ENCODE peak calls at places on chromosomes 1 and 21, in six cellular contexts. One of them, this sample, is unnamed.

GRCh38 chr1:100927276-100927675 is 31.4 kb downstream of the SLC30A7 start:
- DNase-seq in brain microvascular endothelial cell: no peak
- DNase-seq in neural progenitor cell: no peak
- DNase-seq in K562: no peak
- DNase-seq in dorsolateral prefrontal cortex: no peak
- DNase-seq in ovary: no peak
- DNase-seq in this sample: no peak

GRCh38 chr1:50968884-50969610 is 998 bp upstream of the CDKN2C start:
- DNase-seq in dorsolateral prefrontal cortex: peak
- DNase-seq in brain microvascular endothelial cell: peak
- DNase-seq in ovary: peak
- DNase-seq in neural progenitor cell: peak
- DNase-seq in K562: peak
- DNase-seq in this sample: peak

GRCh38 chr1:1337793-1338147 is 6.7 kb downstream of the TAS1R3 start:
- DNase-seq in dorsolateral prefrontal cortex: no peak
- DNase-seq in neural progenitor cell: no peak
- DNase-seq in ovary: no peak
- DNase-seq in brain microvascular endothelial cell: no peak
- DNase-seq in K562: peak
- DNase-seq in this sample: peak

GRCh38 chr21:46003575-46004007 is 22.0 kb downstream of the COL6A1 start:
- DNase-seq in ovary: peak
- DNase-seq in brain microvascular endothelial cell: no peak
- DNase-seq in K562: no peak
- DNase-seq in dorsolateral prefrontal cortex: peak
- DNase-seq in neural progenitor cell: no peak
- DNase-seq in this sample: no peak

GRCh38 chr21:33023574-33024277 is 2.0 kb upstream of the OLIG2 start:
- DNase-seq in K562: no peak
- DNase-seq in neural progenitor cell: peak
- DNase-seq in ovary: no peak
- DNase-seq in brain microvascular endothelial cell: no peak
- DNase-seq in dorsolateral prefrontal cortex: no peak
- DNase-seq in this sample: no peak

GRCh38 chr1:47885062-47885461 is 112.1 kb downstream of the TRABD2B start:
- DNase-seq in dorsolateral prefrontal cortex: no peak
- DNase-seq in K562: no peak
- DNase-seq in ovary: no peak
- DNase-seq in brain microvascular endothelial cell: no peak
- DNase-seq in neural progenitor cell: no peak
- DNase-seq in this sample: no peak

GRCh38 chr1:11929849-11930248 is 3.6 kb upstream of the KIAA2013 start:
- DNase-seq in ovary: peak
- DNase-seq in brain microvascular endothelial cell: no peak
- DNase-seq in K562: peak
- DNase-seq in dorsolateral prefrontal cortex: no peak
- DNase-seq in neural progenitor cell: no peak
- DNase-seq in this sample: no peak

GRCh38 chr1:116502915-116503314 is 67.9 kb downstream of the CD58 start:
- DNase-seq in brain microvascular endothelial cell: no peak
- DNase-seq in dorsolateral prefrontal cortex: no peak
- DNase-seq in ovary: no peak
- DNase-seq in K562: no peak
- DNase-seq in neural progenitor cell: no peak
- DNase-seq in this sample: no peak

GRCh38 chr1:1307908-1308755 is at the start of the genes ACAP3 and PUSL1:
- DNase-seq in dorsolateral prefrontal cortex: peak
- DNase-seq in brain microvascular endothelial cell: peak
- DNase-seq in ovary: peak
- DNase-seq in K562: peak
- DNase-seq in neural progenitor cell: peak
- DNase-seq in this sample: peak

GRCh38 chr1:67850151-67850551 is 16.9 kb upstream of the GNG12 start:
- DNase-seq in ovary: no peak
- DNase-seq in neural progenitor cell: peak
- DNase-seq in brain microvascular endothelial cell: peak
- DNase-seq in dorsolateral prefrontal cortex: no peak
- DNase-seq in K562: peak
- DNase-seq in this sample: peak

GRCh38 chr1:11143401-11143800 is 43.7 kb upstream of the EXOSC10 start:
- DNase-seq in dorsolateral prefrontal cortex: no peak
- DNase-seq in ovary: no peak
- DNase-seq in brain microvascular endothelial cell: no peak
- DNase-seq in neural progenitor cell: no peak
- DNase-seq in K562: no peak
- DNase-seq in this sample: no peak

GRCh38 chr1:155978973-155979429 is 654 bp upstream of the ARHGEF2 start:
- DNase-seq in neural progenitor cell: no peak
- DNase-seq in brain microvascular endothelial cell: no peak
- DNase-seq in dorsolateral prefrontal cortex: no peak
- DNase-seq in ovary: no peak
- DNase-seq in K562: peak
- DNase-seq in this sample: peak

GRCh38 chr21:41677671-41678015 is 89.2 kb downstream of the RIPK4 start:
- DNase-seq in K562: no peak
- DNase-seq in brain microvascular endothelial cell: no peak
- DNase-seq in neural progenitor cell: no peak
- DNase-seq in ovary: no peak
- DNase-seq in dorsolateral prefrontal cortex: no peak
- DNase-seq in this sample: no peak

GRCh38 chr1:151831605-151832004 is at the start of gene RORC:
- DNase-seq in neural progenitor cell: no peak
- DNase-seq in K562: no peak
- DNase-seq in ovary: no peak
- DNase-seq in brain microvascular endothelial cell: no peak
- DNase-seq in dorsolateral prefrontal cortex: no peak
- DNase-seq in this sample: no peak

GRCh38 chr21:46001821-46002681 is 20.5 kb downstream of the COL6A1 start:
- DNase-seq in brain microvascular endothelial cell: no peak
- DNase-seq in ovary: peak
- DNase-seq in neural progenitor cell: no peak
- DNase-seq in dorsolateral prefrontal cortex: peak
- DNase-seq in K562: no peak
- DNase-seq in this sample: no peak

GRCh38 chr1:75265792-75266191 is 131.6 kb downstream of the LHX8 start:
- DNase-seq in dorsolateral prefrontal cortex: no peak
- DNase-seq in neural progenitor cell: peak
- DNase-seq in K562: peak
- DNase-seq in brain microvascular endothelial cell: peak
- DNase-seq in ovary: no peak
- DNase-seq in this sample: peak

GRCh38 chr1:63892632-63893395 is 119.0 kb downstream of the ROR1 start:
- DNase-seq in brain microvascular endothelial cell: peak
- DNase-seq in ovary: no peak
- DNase-seq in dorsolateral prefrontal cortex: no peak
- DNase-seq in K562: no peak
- DNase-seq in neural progenitor cell: peak
- DNase-seq in this sample: no peak

GRCh38 chr1:198701766-198702539 is 63.1 kb downstream of the PTPRC start:
- DNase-seq in neural progenitor cell: no peak
- DNase-seq in K562: no peak
- DNase-seq in ovary: no peak
- DNase-seq in brain microvascular endothelial cell: no peak
- DNase-seq in dorsolateral prefrontal cortex: no peak
- DNase-seq in this sample: no peak

GRCh38 chr1:6248798-6249731 is 5.1 kb downstream of the HES3 start:
- DNase-seq in K562: peak
- DNase-seq in ovary: peak
- DNase-seq in neural progenitor cell: peak
- DNase-seq in dorsolateral prefrontal cortex: no peak
- DNase-seq in brain microvascular endothelial cell: no peak
- DNase-seq in this sample: no peak

GRCh38 chr1:27569088-27569459 is 34.9 kb downstream of the AHDC1 start:
- DNase-seq in ovary: no peak
- DNase-seq in dorsolateral prefrontal cortex: no peak
- DNase-seq in K562: no peak
- DNase-seq in brain microvascular endothelial cell: no peak
- DNase-seq in neural progenitor cell: peak
- DNase-seq in this sample: no peak

GRCh38 chr1:214476958-214477870 is 74.2 kb downstream of the PTPN14 start:
- DNase-seq in K562: no peak
- DNase-seq in ovary: no peak
- DNase-seq in dorsolateral prefrontal cortex: no peak
- DNase-seq in neural progenitor cell: no peak
- DNase-seq in brain microvascular endothelial cell: peak
- DNase-seq in this sample: peak

GRCh38 chr21:39451332-39452206 is at the start of gene SH3BGR:
- DNase-seq in K562: peak
- DNase-seq in dorsolateral prefrontal cortex: peak
- DNase-seq in brain microvascular endothelial cell: no peak
- DNase-seq in ovary: no peak
- DNase-seq in neural progenitor cell: peak
- DNase-seq in this sample: peak

GRCh38 chr1:244801246-244801645 is 34.2 kb upstream of the COX20 start:
- DNase-seq in neural progenitor cell: peak
- DNase-seq in K562: peak
- DNase-seq in dorsolateral prefrontal cortex: no peak
- DNase-seq in ovary: no peak
- DNase-seq in brain microvascular endothelial cell: peak
- DNase-seq in this sample: peak
- TF ChIP-seq CTCF in neural progenitor cell: peak
- TF ChIP-seq CTCF in K562: peak
- TF ChIP-seq CTCF in dorsolateral prefrontal cortex: peak
- TF ChIP-seq CTCF in ovary: no peak
- TF ChIP-seq CTCF in brain microvascular endothelial cell: peak
- TF ChIP-seq CTCF in this sample: peak

GRCh38 chr1:93567255-93567918 is 114.2 kb downstream of the BCAR3 start:
- DNase-seq in K562: peak
- DNase-seq in ovary: no peak
- DNase-seq in dorsolateral prefrontal cortex: no peak
- DNase-seq in neural progenitor cell: no peak
- DNase-seq in brain microvascular endothelial cell: peak
- DNase-seq in this sample: no peak

GRCh38 chr1:93566227-93566626 is 115.4 kb downstream of the BCAR3 start:
- DNase-seq in brain microvascular endothelial cell: no peak
- DNase-seq in K562: no peak
- DNase-seq in ovary: no peak
- DNase-seq in dorsolateral prefrontal cortex: no peak
- DNase-seq in neural progenitor cell: no peak
- DNase-seq in this sample: no peak

GRCh38 chr1:93569479-93569878 is 112.2 kb downstream of the BCAR3 start:
- DNase-seq in K562: no peak
- DNase-seq in neural progenitor cell: no peak
- DNase-seq in brain microvascular endothelial cell: no peak
- DNase-seq in dorsolateral prefrontal cortex: no peak
- DNase-seq in ovary: no peak
- DNase-seq in this sample: no peak

DNA sequence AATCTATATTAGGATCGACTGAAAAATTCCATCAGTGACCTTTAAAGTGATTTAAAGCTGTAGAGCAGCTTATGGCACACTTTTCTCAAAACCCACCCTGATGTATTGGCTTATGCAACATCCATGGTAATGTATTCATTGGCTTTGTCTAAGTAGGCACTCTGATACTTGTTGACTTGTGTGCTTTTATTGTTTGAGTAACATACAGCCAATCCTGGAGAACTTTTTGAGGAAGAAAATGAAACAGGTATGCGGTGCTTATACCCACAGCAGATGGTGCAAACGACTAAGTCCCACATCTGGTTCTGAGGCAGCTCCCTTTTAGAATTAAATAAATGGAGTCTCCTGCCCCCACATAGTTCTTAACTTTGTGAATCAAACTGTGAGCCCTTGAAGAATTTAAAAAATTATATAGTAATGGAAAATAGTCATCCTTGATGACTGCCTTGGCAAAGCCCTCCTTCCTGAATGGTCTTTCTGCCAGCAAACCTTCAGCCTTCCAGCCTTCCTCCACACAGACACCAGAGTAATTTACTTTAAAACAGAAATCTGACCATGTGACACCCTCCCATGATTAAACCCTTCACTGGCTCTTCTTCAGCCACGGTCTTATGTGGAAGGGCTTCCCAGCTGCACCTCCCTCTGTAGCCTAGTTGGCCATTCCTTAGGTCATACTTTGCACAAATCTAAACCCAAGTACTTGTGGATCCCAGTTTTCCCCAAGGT is 116.0 kb downstream of the BCAR3 start:
- DNase-seq in ovary: no peak
- DNase-seq in K562: no peak
- DNase-seq in neural progenitor cell: no peak
- DNase-seq in dorsolateral prefrontal cortex: no peak
- DNase-seq in brain microvascular endothelial cell: no peak
- DNase-seq in this sample: no peak
- H3K27ac ChIP-seq in ovary: no peak
- H3K27ac ChIP-seq in K562: no peak
- H3K27ac ChIP-seq in neural progenitor cell: no peak
- H3K27ac ChIP-seq in dorsolateral prefrontal cortex: no peak
- H3K27ac ChIP-seq in brain microvascular endothelial cell: no peak
- H3K27ac ChIP-seq in this sample: peak

DNA sequence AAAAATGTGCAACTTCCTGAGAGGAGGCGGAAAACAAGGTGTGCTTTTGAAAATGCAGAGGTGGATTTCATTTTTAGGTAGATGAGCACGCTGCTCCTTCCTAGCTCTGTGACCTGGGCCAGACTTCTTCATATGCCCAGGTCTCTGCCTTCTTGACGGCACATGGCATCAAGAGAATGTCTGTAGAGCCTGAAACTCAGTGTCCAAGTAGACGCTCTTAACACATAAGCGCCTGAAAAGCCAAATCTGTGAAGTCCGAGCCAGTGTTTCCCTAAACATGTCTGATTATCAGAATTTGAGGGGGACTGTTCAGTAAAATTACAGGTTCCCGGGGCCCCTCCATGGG is 25.7 kb downstream of the FHAD1 start:
- DNase-seq in ovary: no peak
- DNase-seq in brain microvascular endothelial cell: no peak
- DNase-seq in K562: no peak
- DNase-seq in neural progenitor cell: no peak
- DNase-seq in dorsolateral prefrontal cortex: no peak
- DNase-seq in this sample: no peak
- TF ChIP-seq CTCF in ovary: peak
- TF ChIP-seq CTCF in brain microvascular endothelial cell: no peak
- TF ChIP-seq CTCF in K562: no peak
- TF ChIP-seq CTCF in neural progenitor cell: no peak
- TF ChIP-seq CTCF in dorsolateral prefrontal cortex: no peak
- TF ChIP-seq CTCF in this sample: peak

DNA sequence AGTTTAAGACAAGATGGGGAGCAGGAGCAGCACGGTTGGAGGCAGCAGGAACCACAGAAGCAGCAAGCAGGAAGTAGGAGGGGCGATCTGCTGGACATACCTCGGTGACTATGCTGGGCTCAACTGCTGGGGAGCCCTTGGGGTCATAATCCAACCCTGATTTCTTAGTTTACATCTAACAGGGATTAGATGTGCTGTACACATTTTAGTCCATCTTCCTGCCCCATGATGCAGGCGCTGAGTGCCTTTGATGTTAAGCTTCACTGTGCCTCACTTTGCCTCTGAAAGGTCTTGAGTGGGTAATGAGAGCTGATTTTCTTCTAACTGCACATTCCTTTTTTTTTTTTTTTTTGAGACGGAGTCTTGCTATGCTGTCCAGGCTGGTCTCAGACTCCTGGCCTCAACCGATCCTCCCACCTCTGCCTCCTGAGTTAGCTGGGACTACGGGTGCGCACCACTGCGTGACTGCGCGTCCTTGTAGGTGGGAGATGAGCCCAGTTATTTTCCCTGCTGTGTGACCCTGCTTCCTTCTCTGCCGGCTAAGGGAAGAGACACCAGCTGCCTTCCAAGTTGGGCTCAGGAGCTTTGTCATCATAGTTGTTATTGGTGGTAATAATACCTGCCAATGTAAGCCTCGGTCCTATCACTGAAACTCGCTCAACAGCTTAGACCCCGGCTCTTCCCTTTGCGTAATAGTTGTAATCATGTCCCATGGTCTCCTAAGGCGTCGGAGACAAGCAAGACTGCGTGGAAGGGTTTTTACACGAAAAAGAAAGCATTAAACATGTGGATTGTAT is 1.1 kb upstream of the RCAN3 start:
- DNase-seq in brain microvascular endothelial cell: peak
- DNase-seq in ovary: no peak
- DNase-seq in dorsolateral prefrontal cortex: no peak
- DNase-seq in K562: no peak
- DNase-seq in neural progenitor cell: no peak
- DNase-seq in this sample: no peak
- H3K27ac ChIP-seq in brain microvascular endothelial cell: no peak
- H3K27ac ChIP-seq in ovary: no peak
- H3K27ac ChIP-seq in dorsolateral prefrontal cortex: no peak
- H3K27ac ChIP-seq in K562: peak
- H3K27ac ChIP-seq in neural progenitor cell: no peak
- H3K27ac ChIP-seq in this sample: peak